ENCODE peak calls at places on chromosome 22, in eight cellular contexts. Y, U, D, O, G, K, P and H are unnamed samples. For H3K36me3, the result is how much of the 10 kb centered on the place peaks cover.

GRCh38 chr22:31126869-31127175 is 4.1 kb downstream of the INPP5J start:
- DNase-seq in K (no peak), G (no peak), D (no peak), O (no peak), Y (no peak), U (no peak), P (no peak), H (no peak)

GRCh38 chr22:45505991-45506743 is 3.5 kb downstream of the FBLN1 start:
- DNase-seq in Y (no peak), D (no peak), O (peak), K (no peak), U (no peak), P (no peak), G (no peak), H (no peak)

GRCh38 chr22:29290061-29290460 is 16.4 kb upstream of the GAS2L1 start:
- DNase-seq in D (no peak), G (no peak), U (no peak), P (no peak), Y (no peak), O (no peak), K (no peak), H (no peak)

GRCh38 chr22:31241200-31241599 is 29.1 kb downstream of the LIMK2 start:
- DNase-seq in G (peak), U (no peak), P (peak), D (peak), K (no peak), Y (peak), O (no peak), H (no peak)

GRCh38 chr22:34283844-34284243 is 363.6 kb upstream of the LARGE1 start:
- DNase-seq in O (no peak), U (no peak), Y (no peak), G (no peak), D (no peak), K (no peak), P (no peak), H (no peak)

GRCh38 chr22:36334081-36334831 is 53.5 kb downstream of the MYH9 start:
- DNase-seq in P (no peak), U (peak), Y (no peak), O (peak), D (no peak), G (peak), K (no peak), H (no peak)

GRCh38 chr22:22684605-22685561 is 40.5 kb downstream of the GGTLC2 start:
- DNase-seq in Y (peak), K (no peak), U (peak), P (peak), D (no peak), O (no peak), G (peak), H (no peak)

GRCh38 chr22:22446527-22446926 is 62.0 kb downstream of the ZNF280B start:
- DNase-seq in Y (no peak), P (no peak), G (peak), U (no peak), O (no peak), D (no peak), K (no peak), H (no peak)

GRCh38 chr22:50171965-50172421 is 1.5 kb downstream of the PANX2 start:
- DNase-seq in Y (no peak), O (peak), D (no peak), K (no peak), U (no peak), G (no peak), P (no peak), H (no peak)

GRCh38 chr22:30054067-30054763 is 26.0 kb upstream of the HORMAD2 start:
- DNase-seq in G (no peak), U (no peak), P (no peak), Y (no peak), K (peak), O (no peak), D (no peak), H (no peak)

GRCh38 chr22:49367016-49367697 is 460.5 kb downstream of the BRD1 start:
- DNase-seq in P (no peak), O (no peak), D (no peak), G (no peak), Y (peak), U (no peak), K (peak), H (no peak)

GRCh38 chr22:17966403-17966717 is 58.0 kb downstream of the MICAL3 start:
- DNase-seq in P (no peak), G (no peak), U (no peak), K (no peak), D (no peak), O (no peak), Y (no peak), H (no peak)

GRCh38 chr22:41132555-41132954 is 40.2 kb downstream of the EP300 start:
- DNase-seq in Y (no peak), O (no peak), G (no peak), P (peak), K (no peak), D (no peak), U (no peak), H (no peak)

GRCh38 chr22:46108564-46109473 is 41.5 kb upstream of the PPARA start:
- DNase-seq in P (peak), G (peak), Y (no peak), D (peak), U (peak), O (no peak), K (peak), H (no peak)

GRCh38 chr22:46052801-46053562 is 76.0 kb upstream of the WNT7B start:
- DNase-seq in K (no peak), Y (no peak), P (no peak), D (peak), O (peak), G (peak), U (peak), H (no peak)

GRCh38 chr22:20565079-20565734 is 57.8 kb downstream of the MED15 start:
- DNase-seq in G (no peak), U (no peak), K (no peak), O (no peak), Y (no peak), P (peak), D (no peak), H (no peak)

GRCh38 chr22:23225724-23226496 is 45.6 kb downstream of the BCR start:
- DNase-seq in Y (peak), K (no peak), O (peak), P (no peak), G (peak), D (peak), U (no peak), H (no peak)

GRCh38 chr22:26259510-26259909 is 90.2 kb downstream of the SEZ6L start:
- DNase-seq in D (peak), K (peak), O (no peak), G (peak), P (peak), U (no peak), Y (no peak), H (no peak)
- TF ChIP-seq CTCF in D (no peak), K (no peak), O (no peak), G (no peak), P (no peak), U (no peak), Y (no peak), H (no peak)

GRCh38 chr22:39532215-39533071 is at the start of gene RPS19BP1:
- DNase-seq in U (peak), K (peak), D (peak), Y (peak), O (peak), G (peak), P (peak), H (peak)

GRCh38 chr22:39530136-39530535 is 2.4 kb downstream of the RPS19BP1 start:
- DNase-seq in Y (no peak), U (no peak), K (no peak), G (no peak), O (no peak), D (no peak), P (no peak), H (no peak)

GRCh38 chr22:39528681-39529486 is 3.7 kb downstream of the RPS19BP1 start:
- DNase-seq in O (peak), D (peak), Y (peak), P (peak), G (peak), U (peak), K (peak), H (no peak)

GRCh38 chr22:39529487-39529851 is 3.1 kb downstream of the RPS19BP1 start:
- DNase-seq in D (no peak), P (no peak), K (no peak), G (no peak), Y (no peak), O (no peak), U (no peak), H (no peak)

DNA sequence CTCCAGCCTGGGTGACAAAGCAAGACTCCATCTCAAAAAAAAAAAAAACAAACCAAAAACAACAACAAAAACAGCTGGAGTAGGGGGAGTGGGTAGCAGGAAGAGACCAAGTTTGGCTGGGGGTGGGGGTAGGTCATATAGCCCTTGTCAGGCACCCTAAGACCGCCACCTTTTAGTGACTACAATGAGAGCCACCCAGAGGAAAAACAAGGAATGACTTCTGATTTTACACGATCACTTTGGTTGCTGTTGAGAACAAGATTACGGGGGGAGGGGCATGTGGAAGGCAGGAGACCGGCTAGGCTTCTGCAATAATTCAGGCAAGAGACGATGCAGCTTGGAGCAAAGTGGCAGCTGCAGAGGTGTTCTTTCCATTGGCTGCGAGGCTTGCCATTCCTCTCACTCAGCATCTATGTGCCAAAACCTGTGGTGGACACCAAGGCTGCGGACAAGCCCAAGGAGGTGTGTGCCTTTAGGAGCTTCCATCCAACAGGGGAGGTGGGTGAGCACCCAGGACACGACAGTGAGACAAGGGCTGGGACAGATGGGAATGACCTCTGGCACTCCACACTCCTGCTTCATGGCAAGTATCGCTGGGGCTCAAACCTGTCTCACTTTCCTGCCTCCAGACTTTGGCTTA is 1.7 kb downstream of the RPS19BP1 start:
- DNase-seq in P (peak), K (peak), Y (peak), O (no peak), D (peak), G (no peak), U (no peak), H (no peak)
- H3K4me3 ChIP-seq in P (no peak), K (no peak), Y (no peak), O (no peak), D (no peak), G (no peak), U (no peak), H (no peak)

DNA sequence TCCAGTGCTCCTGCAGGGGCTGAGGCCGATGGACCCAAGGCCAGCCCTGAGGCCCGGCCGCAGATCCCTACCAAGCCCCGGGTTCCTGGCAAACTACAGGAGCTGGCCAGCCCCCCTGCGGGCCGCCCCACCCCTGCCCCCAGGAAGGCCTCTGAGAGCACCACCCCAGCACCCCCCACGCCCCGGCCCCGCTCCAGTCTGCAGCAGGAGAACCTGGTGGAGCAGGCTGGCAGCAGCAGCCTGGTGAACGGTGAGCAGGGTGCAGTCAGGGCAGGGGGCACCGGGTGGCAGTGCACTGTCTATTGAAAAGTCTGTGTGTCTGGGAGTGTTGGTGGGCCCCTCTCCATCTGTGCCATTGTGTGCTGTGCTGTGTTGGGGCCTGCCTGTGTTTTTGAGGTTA is 16.1 kb downstream of the MICALL1 start:
- DNase-seq in U (no peak), G (no peak), K (no peak), P (no peak), D (no peak), Y (no peak), O (no peak), H (no peak)
- H3K36me3 ChIP-seq in U (under half), G (under half), K (under half), P (half or more), D (under half), Y (half or more), O (half or more), H (under half)

GRCh38 chr22:32957093-32957835 is 100.9 kb downstream of the SYN3 start:
- DNase-seq in G (no peak), K (no peak), O (no peak), D (no peak), P (no peak), Y (no peak), U (no peak), H (no peak)

GRCh38 chr22:32958021-32958420 is 100.2 kb downstream of the SYN3 start:
- DNase-seq in O (no peak), P (no peak), K (no peak), Y (no peak), U (no peak), D (no peak), G (no peak), H (no peak)
- TF ChIP-seq CTCF in O (no peak), P (no peak), K (peak), Y (no peak), U (no peak), D (no peak), G (no peak), H (no peak)

DNA sequence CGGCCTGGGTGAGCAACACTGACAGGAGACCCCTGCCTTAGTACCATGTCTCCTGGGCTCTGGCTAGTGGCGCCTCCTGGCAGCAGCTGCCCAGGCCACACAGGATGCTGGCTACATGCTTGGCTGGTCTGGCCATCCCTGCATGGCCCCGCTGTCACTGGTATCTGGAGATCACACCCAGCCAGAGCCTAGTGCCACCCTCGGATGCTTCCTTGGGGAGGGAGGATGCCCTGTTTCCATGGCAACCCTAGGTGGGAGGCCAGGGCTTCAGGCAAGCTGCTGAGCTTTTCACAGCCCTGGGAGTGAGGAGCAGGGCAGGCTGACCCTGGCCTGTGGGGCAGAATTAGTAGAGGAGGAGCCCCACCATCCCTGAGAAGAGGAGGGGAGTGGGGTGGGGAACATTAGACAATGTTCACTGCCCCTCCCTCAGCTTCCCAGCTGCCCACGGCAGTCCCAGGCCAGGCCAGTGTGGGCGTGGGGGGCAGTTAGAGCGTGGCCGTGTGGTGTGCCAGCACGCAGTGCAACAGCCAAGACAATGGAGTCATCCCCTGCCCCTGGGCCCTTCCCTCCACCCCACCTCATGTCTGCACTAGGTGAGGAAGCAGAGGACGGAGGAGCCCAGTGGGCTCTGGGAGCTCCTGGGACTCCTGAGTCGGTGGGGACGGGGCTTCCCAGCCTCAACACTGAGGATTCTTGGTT is 50.3 kb downstream of the PARVB start:
- DNase-seq in D (no peak), O (no peak), K (no peak), U (no peak), Y (no peak), G (no peak), P (no peak), H (no peak)
- H3K4me3 ChIP-seq in D (no peak), O (no peak), K (no peak), U (no peak), Y (no peak), G (no peak), P (no peak), H (no peak)